ENCODE peak calls at places on chromosome 7, in nine cellular contexts. P is spleen, L is fibroblast of pulmonary artery, M is endodermal cell, E is AG10803, O is astrocyte of the spinal cord, W is prostate gland, I is brain microvascular endothelial cell, Z is tibial nerve. G is an unnamed sample.
A peak's percentile ranks its signal among the peaks of the same experiment; 100 is the strongest.

GRCh38 chr7:34357068-34357467 is 300.9 kb upstream of the NPSR1 start:
- DNase-seq in P (no peak), L (peak; percentile 26), M (no peak), E (no peak), O (peak; percentile 13), W (no peak), I (no peak), Z (no peak), G (no peak)

GRCh38 chr7:2247141-2247985 is 5.3 kb downstream of the NUDT1 start:
- DNase-seq in P (no peak), L (no peak), M (peak; percentile 91), E (no peak), O (no peak), W (no peak), I (no peak), Z (no peak), G (no peak)

GRCh38 chr7:94115316-94115715 is 111.2 kb upstream of the BET1 start:
- DNase-seq in P (no peak), L (peak; percentile 55), M (no peak), E (no peak), O (no peak), W (no peak), I (peak; percentile 32), Z (no peak), G (no peak)

GRCh38 chr7:130733866-130734524 is at the start of gene KLF14:
- DNase-seq in P (peak; percentile 83), L (no peak), M (peak; percentile 69), E (no peak), O (peak; percentile 17), W (no peak), I (no peak), Z (no peak), G (no peak)

GRCh38 chr7:16345979-16346958 is 75.1 kb downstream of the CRPPA start:
- DNase-seq in P (no peak), L (peak; percentile 58), M (no peak), E (peak; percentile 85), O (peak; percentile 91), W (no peak), I (peak; percentile 76), Z (no peak), G (peak; percentile 26)

GRCh38 chr7:50156746-50157145 is 63.7 kb upstream of the ZPBP start:
- DNase-seq in P (no peak), L (no peak), M (no peak), E (no peak), O (no peak), W (no peak), I (no peak), Z (no peak), G (no peak)

GRCh38 chr7:47474937-47475879 is 106.7 kb downstream of the TNS3 start:
- DNase-seq in P (peak; percentile 91), L (peak; percentile 95), M (peak; percentile 90), E (peak; percentile 93), O (peak; percentile 96), W (peak; percentile 40), I (peak; percentile 94), Z (peak; percentile 74), G (peak; percentile 78)

GRCh38 chr7:85178531-85179298 is 8.1 kb downstream of the SEMA3D start:
- DNase-seq in P (no peak), L (no peak), M (no peak), E (peak; percentile 57), O (no peak), W (no peak), I (no peak), Z (no peak), G (no peak)

GRCh38 chr7:5428470-5429252 is 5.0 kb upstream of the TNRC18 start:
- DNase-seq in P (peak; percentile 77), L (peak; percentile 87), M (peak; percentile 87), E (peak; percentile 90), O (peak; percentile 90), W (no peak), I (peak; percentile 85), Z (peak; percentile 71), G (no peak)

GRCh38 chr7:19749658-19750057 is 23.8 kb downstream of the TMEM196 start:
- DNase-seq in P (no peak), L (peak; percentile 14), M (no peak), E (peak; percentile 15), O (peak; percentile 41), W (no peak), I (no peak), Z (no peak), G (no peak)

GRCh38 chr7:158865462-158865922 is 9.1 kb downstream of the DYNC2I1 start:
- DNase-seq in P (no peak), L (no peak), M (peak; percentile 24), E (peak; percentile 9), O (no peak), W (no peak), I (no peak), Z (no peak), G (no peak)

GRCh38 chr7:124701955-124702354 is 63.6 kb downstream of the GPR37 start:
- DNase-seq in P (no peak), L (no peak), M (no peak), E (peak; percentile 7), O (peak; percentile 15), W (no peak), I (no peak), Z (no peak), G (no peak)

GRCh38 chr7:36670585-36671431 is 53.5 kb downstream of the AOAH start:
- DNase-seq in P (no peak), L (peak; percentile 78), M (peak; percentile 91), E (peak; percentile 56), O (peak; percentile 66), W (peak; percentile 42), I (peak; percentile 37), Z (peak; percentile 50), G (no peak)

GRCh38 chr7:34086064-34086463 is 180.7 kb downstream of the BMPER start:
- DNase-seq in P (no peak), L (no peak), M (no peak), E (no peak), O (no peak), W (no peak), I (no peak), Z (no peak), G (no peak)

GRCh38 chr7:95686109-95686508 is 86.2 kb upstream of the DYNC1I1 start:
- DNase-seq in P (no peak), L (peak; percentile 89), M (peak; percentile 68), E (peak; percentile 61), O (peak; percentile 65), W (peak; percentile 56), I (peak; percentile 47), Z (peak; percentile 50), G (no peak)

GRCh38 chr7:13117103-13117502 is 429.7 kb downstream of the ARL4A start:
- DNase-seq in P (no peak), L (peak; percentile 50), M (no peak), E (peak; percentile 8), O (peak; percentile 35), W (no peak), I (peak; percentile 12), Z (no peak), G (no peak)

GRCh38 chr7:49706106-49706505 is 67.3 kb upstream of the VWC2 start:
- DNase-seq in P (no peak), L (no peak), M (no peak), E (no peak), O (no peak), W (no peak), I (no peak), Z (no peak), G (no peak)

GRCh38 chr7:1401011-1401410 is 58.3 kb downstream of the MICALL2 start:
- DNase-seq in P (no peak), L (no peak), M (no peak), E (no peak), O (no peak), W (no peak), I (no peak), Z (no peak), G (no peak)

GRCh38 chr7:119935418-119936025 is 337.5 kb upstream of the KCND2 start:
- DNase-seq in P (no peak), L (peak; percentile 71), M (no peak), E (peak; percentile 21), O (peak; percentile 65), W (no peak), I (no peak), Z (no peak), G (no peak)
- TF ChIP-seq CTCF in P (no peak), L (peak; percentile 49), M (peak; percentile 80), E (peak; percentile 48), O (peak; percentile 45), W (peak; percentile 44), I (peak; percentile 32), Z (peak; percentile 29), G (peak; percentile 31)

GRCh38 chr7:79453266-79453557 is 255 bp downstream of the MAGI2 start:
- DNase-seq in P (no peak), L (no peak), M (no peak), E (no peak), O (no peak), W (no peak), I (no peak), Z (no peak), G (no peak)
- H3K4me3 ChIP-seq in P (peak overlapping the region; percentile 60), L (peak overlapping the region; percentile 77), M (peak overlapping the region; percentile 83), E (peak overlapping the region; percentile 85), O (peak overlapping the region; percentile 72), W (peak overlapping the region; percentile 58), I (peak overlapping the region; percentile 81), Z (peak overlapping the region; percentile 83), G (peak overlapping the region; percentile 70)

GRCh38 chr7:99699946-99700345 is 20.1 kb upstream of the CYP3A5 start:
- DNase-seq in P (no peak), L (no peak), M (no peak), E (no peak), O (no peak), W (no peak), I (no peak), Z (no peak), G (no peak)
- TF ChIP-seq CTCF in P (no peak), L (no peak), M (no peak), E (no peak), O (no peak), W (no peak), I (no peak), Z (no peak), G (no peak)

GRCh38 chr7:25386311-25386744 is 158.0 kb upstream of the NPVF start:
- DNase-seq in P (no peak), L (no peak), M (no peak), E (no peak), O (no peak), W (no peak), I (no peak), Z (no peak), G (no peak)

GRCh38 chr7:25382869-25383268 is 154.6 kb upstream of the NPVF start:
- DNase-seq in P (no peak), L (no peak), M (no peak), E (no peak), O (no peak), W (no peak), I (no peak), Z (no peak), G (no peak)

GRCh38 chr7:25384820-25385560 is 156.7 kb upstream of the NPVF start:
- DNase-seq in P (no peak), L (no peak), M (no peak), E (no peak), O (no peak), W (no peak), I (no peak), Z (no peak), G (no peak)

GRCh38 chr7:25383402-25383801 is 155.1 kb upstream of the NPVF start:
- DNase-seq in P (no peak), L (no peak), M (no peak), E (no peak), O (no peak), W (no peak), I (no peak), Z (no peak), G (no peak)

DNA sequence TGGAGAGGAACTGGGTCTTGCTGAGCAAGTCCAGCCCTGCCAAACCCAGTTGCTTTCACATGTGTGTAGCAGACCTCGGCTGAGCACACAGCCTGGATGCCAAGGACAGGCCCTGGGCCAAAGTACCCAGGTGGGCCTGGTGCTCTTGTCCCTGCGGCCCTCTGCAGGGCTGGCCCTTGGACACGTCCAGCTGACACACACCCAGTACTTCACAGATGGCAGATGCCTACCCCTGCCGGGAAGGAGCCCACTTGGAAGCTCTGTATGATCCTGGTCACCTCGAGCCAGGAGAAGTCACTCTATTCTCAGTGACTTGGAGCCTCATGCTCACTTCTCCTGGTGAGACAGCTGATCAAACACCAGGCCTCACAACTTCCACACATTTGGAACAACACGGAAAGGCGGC is 157.4 kb upstream of the NPVF start:
- DNase-seq in P (no peak), L (no peak), M (no peak), E (no peak), O (no peak), W (no peak), I (no peak), Z (no peak), G (no peak)
- H3K4me3 ChIP-seq in P (no peak overlapping the region), L (no peak overlapping the region), M (no peak overlapping the region), E (no peak overlapping the region), O (no peak overlapping the region), W (no peak overlapping the region), I (no peak overlapping the region), Z (no peak overlapping the region), G (no peak overlapping the region)

G was measured in BJ.